ENCODE peak calls at places on chromosomes 3 and 15, in five cellular contexts. One of them, this sample, is unnamed. For H3K4me1, the result is how much of the 10 kb centered on the place peaks cover.

GRCh38 chr3:151960956-151961580 is 87.6 kb downstream of the SUCNR1 start:
- DNase-seq in H1: no peak
- DNase-seq in prostate gland: no peak
- DNase-seq in GM23338: no peak
- DNase-seq in stomach: no peak
- DNase-seq in this sample: no peak

GRCh38 chr3:13966302-13966701 is 86.4 kb upstream of the WNT7A start:
- DNase-seq in stomach: no peak
- DNase-seq in H1: no peak
- DNase-seq in GM23338: no peak
- DNase-seq in prostate gland: peak
- DNase-seq in this sample: no peak

GRCh38 chr3:124780767-124781485 is 50.7 kb downstream of the UMPS start:
- DNase-seq in GM23338: peak
- DNase-seq in H1: no peak
- DNase-seq in stomach: no peak
- DNase-seq in prostate gland: peak
- DNase-seq in this sample: no peak

GRCh38 chr3:124315215-124316033 is 323.5 kb upstream of the ROPN1 start:
- DNase-seq in GM23338: no peak
- DNase-seq in stomach: no peak
- DNase-seq in H1: no peak
- DNase-seq in prostate gland: no peak
- DNase-seq in this sample: no peak

GRCh38 chr3:117144832-117145231 is 435.3 kb downstream of the TUSC7 start:
- DNase-seq in GM23338: no peak
- DNase-seq in stomach: no peak
- DNase-seq in prostate gland: no peak
- DNase-seq in H1: no peak
- DNase-seq in this sample: no peak

GRCh38 chr15:49644364-49644794 is 23.5 kb downstream of the DTWD1 start:
- DNase-seq in GM23338: peak
- DNase-seq in prostate gland: no peak
- DNase-seq in stomach: no peak
- DNase-seq in H1: no peak
- DNase-seq in this sample: no peak

GRCh38 chr3:11021611-11022011 is 29.1 kb downstream of the SLC6A1 start:
- DNase-seq in prostate gland: no peak
- DNase-seq in H1: no peak
- DNase-seq in GM23338: peak
- DNase-seq in stomach: no peak
- DNase-seq in this sample: no peak

GRCh38 chr15:38876211-38876610 is 311.6 kb upstream of the RASGRP1 start:
- DNase-seq in H1: no peak
- DNase-seq in stomach: no peak
- DNase-seq in prostate gland: no peak
- DNase-seq in GM23338: no peak
- DNase-seq in this sample: no peak

GRCh38 chr15:36903922-36904479 is 196.3 kb downstream of the MEIS2 start:
- DNase-seq in prostate gland: peak
- DNase-seq in stomach: no peak
- DNase-seq in H1: no peak
- DNase-seq in GM23338: no peak
- DNase-seq in this sample: peak

GRCh38 chr15:37616215-37616614 is 318.2 kb upstream of the TMCO5A start:
- DNase-seq in GM23338: no peak
- DNase-seq in prostate gland: no peak
- DNase-seq in H1: no peak
- DNase-seq in stomach: no peak
- DNase-seq in this sample: no peak

GRCh38 chr15:30922469-30923311 is 19.0 kb downstream of the FAN1 start:
- DNase-seq in H1: peak
- DNase-seq in GM23338: peak
- DNase-seq in prostate gland: no peak
- DNase-seq in stomach: peak
- DNase-seq in this sample: no peak

GRCh38 chr3:189871384-189871783 is 240.2 kb downstream of the TP63 start:
- DNase-seq in GM23338: no peak
- DNase-seq in H1: no peak
- DNase-seq in stomach: no peak
- DNase-seq in prostate gland: no peak
- DNase-seq in this sample: no peak

GRCh38 chr3:179558742-179559364 is 3.9 kb upstream of the ACTL6A start:
- DNase-seq in prostate gland: peak
- DNase-seq in GM23338: peak
- DNase-seq in H1: no peak
- DNase-seq in stomach: peak
- DNase-seq in this sample: peak

GRCh38 chr3:25441234-25441856 is 13.3 kb downstream of the RARB start:
- DNase-seq in stomach: no peak
- DNase-seq in prostate gland: no peak
- DNase-seq in GM23338: peak
- DNase-seq in H1: no peak
- DNase-seq in this sample: no peak

GRCh38 chr3:176426371-176426770 is 770.9 kb downstream of the TBL1XR1 start:
- DNase-seq in H1: no peak
- DNase-seq in prostate gland: no peak
- DNase-seq in stomach: no peak
- DNase-seq in GM23338: no peak
- DNase-seq in this sample: no peak

GRCh38 chr3:64974401-64974800 is 286.6 kb upstream of the ADAMTS9 start:
- DNase-seq in GM23338: no peak
- DNase-seq in prostate gland: no peak
- DNase-seq in H1: no peak
- DNase-seq in stomach: no peak
- DNase-seq in this sample: no peak

GRCh38 chr3:175149675-175150074 is 290.5 kb downstream of the NAALADL2 start:
- DNase-seq in prostate gland: no peak
- DNase-seq in stomach: peak
- DNase-seq in H1: no peak
- DNase-seq in GM23338: no peak
- DNase-seq in this sample: no peak

GRCh38 chr3:177676947-177677587 is 479.8 kb upstream of the TBL1XR1 start:
- DNase-seq in H1: no peak
- DNase-seq in GM23338: no peak
- DNase-seq in stomach: no peak
- DNase-seq in prostate gland: no peak
- DNase-seq in this sample: no peak

GRCh38 chr15:82802497-82802896 is 3.4 kb downstream of the FSD2 start:
- DNase-seq in stomach: no peak
- DNase-seq in H1: no peak
- DNase-seq in prostate gland: no peak
- DNase-seq in GM23338: no peak
- DNase-seq in this sample: no peak

GRCh38 chr15:82798104-82798503 is 7.8 kb downstream of the FSD2 start:
- DNase-seq in prostate gland: no peak
- DNase-seq in GM23338: no peak
- DNase-seq in H1: no peak
- DNase-seq in stomach: no peak
- DNase-seq in this sample: no peak

GRCh38 chr15:82804575-82804949 is 1.3 kb downstream of the FSD2 start:
- DNase-seq in prostate gland: peak
- DNase-seq in GM23338: no peak
- DNase-seq in stomach: no peak
- DNase-seq in H1: no peak
- DNase-seq in this sample: no peak

GRCh38 chr15:82803793-82804574 is 1.9 kb downstream of the FSD2 start:
- DNase-seq in GM23338: no peak
- DNase-seq in stomach: no peak
- DNase-seq in prostate gland: no peak
- DNase-seq in H1: no peak
- DNase-seq in this sample: no peak

GRCh38 chr15:82799183-82799841 is 6.6 kb downstream of the FSD2 start:
- DNase-seq in H1: no peak
- DNase-seq in GM23338: no peak
- DNase-seq in prostate gland: no peak
- DNase-seq in stomach: no peak
- DNase-seq in this sample: no peak
- TF ChIP-seq POLR2AphosphoS5 in H1: no peak
- TF ChIP-seq POLR2AphosphoS5 in GM23338: no peak
- TF ChIP-seq POLR2AphosphoS5 in prostate gland: no peak
- TF ChIP-seq POLR2AphosphoS5 in stomach: no peak
- TF ChIP-seq POLR2AphosphoS5 in this sample: no peak

DNA sequence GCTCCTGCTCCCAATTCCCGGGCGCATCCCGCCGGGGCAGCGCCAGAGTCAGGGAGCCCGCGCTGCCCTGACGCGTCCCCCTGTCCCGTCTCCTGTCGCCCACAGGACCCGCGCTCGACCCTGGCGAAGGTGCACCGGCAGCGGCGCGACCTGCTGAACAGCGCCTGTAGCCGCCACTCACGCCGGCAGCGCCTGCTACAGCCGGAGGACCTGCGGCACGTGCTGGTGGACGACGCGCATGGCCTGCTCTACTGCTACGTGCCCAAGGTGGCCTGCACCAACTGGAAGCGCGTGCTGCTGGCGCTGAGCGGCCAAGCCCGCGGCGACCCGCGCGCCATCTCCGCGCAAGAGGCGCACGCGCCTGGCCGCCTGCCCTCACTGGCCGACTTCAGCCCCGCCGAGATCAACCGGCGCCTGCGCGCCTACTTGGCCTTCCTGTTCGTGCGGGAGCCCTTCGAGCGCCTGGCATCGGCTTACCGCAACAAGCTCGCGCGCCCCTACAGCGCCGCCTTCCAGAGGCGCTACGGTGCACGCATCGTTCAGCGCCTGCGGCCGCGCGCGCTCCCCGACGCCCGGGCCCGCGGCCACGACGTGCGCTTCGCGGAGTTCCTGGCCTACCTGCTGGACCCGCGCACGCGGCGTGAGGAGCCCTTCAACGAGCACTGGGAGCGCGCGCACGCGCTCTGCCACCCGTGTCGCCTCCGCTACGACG is 16.9 kb downstream of the C3orf22 start:
- DNase-seq in H1: no peak
- DNase-seq in prostate gland: no peak
- DNase-seq in GM23338: peak
- DNase-seq in stomach: peak
- DNase-seq in this sample: peak
- H3K4me1 ChIP-seq in H1: under half
- H3K4me1 ChIP-seq in prostate gland: under half
- H3K4me1 ChIP-seq in GM23338: under half
- H3K4me1 ChIP-seq in stomach: under half
- H3K4me1 ChIP-seq in this sample: under half

DNA sequence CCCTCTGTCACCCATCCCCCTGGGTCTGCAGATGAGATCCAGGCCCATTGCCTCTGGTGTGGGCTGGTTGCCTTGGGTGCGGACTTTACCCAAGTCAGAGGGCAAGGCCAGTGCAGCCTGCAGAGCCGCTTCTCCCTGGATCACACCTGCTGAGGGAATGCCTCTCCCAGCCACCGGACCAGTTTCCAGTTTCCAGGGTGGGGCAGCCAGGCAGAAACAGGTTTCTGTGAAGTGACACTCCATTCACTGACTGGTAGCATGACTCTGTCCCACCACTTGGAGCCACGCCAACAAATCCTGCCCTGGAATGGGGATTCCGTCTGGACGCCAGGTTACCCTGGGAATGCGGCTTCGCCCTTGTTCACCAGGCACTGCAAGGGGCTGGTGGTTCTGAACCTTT is 30.0 kb downstream of the PAQR5 start:
- DNase-seq in stomach: no peak
- DNase-seq in H1: no peak
- DNase-seq in GM23338: no peak
- DNase-seq in prostate gland: no peak
- DNase-seq in this sample: no peak
- TF ChIP-seq POLR2AphosphoS5 in stomach: no peak
- TF ChIP-seq POLR2AphosphoS5 in H1: no peak
- TF ChIP-seq POLR2AphosphoS5 in GM23338: no peak
- TF ChIP-seq POLR2AphosphoS5 in prostate gland: no peak
- TF ChIP-seq POLR2AphosphoS5 in this sample: no peak

DNA sequence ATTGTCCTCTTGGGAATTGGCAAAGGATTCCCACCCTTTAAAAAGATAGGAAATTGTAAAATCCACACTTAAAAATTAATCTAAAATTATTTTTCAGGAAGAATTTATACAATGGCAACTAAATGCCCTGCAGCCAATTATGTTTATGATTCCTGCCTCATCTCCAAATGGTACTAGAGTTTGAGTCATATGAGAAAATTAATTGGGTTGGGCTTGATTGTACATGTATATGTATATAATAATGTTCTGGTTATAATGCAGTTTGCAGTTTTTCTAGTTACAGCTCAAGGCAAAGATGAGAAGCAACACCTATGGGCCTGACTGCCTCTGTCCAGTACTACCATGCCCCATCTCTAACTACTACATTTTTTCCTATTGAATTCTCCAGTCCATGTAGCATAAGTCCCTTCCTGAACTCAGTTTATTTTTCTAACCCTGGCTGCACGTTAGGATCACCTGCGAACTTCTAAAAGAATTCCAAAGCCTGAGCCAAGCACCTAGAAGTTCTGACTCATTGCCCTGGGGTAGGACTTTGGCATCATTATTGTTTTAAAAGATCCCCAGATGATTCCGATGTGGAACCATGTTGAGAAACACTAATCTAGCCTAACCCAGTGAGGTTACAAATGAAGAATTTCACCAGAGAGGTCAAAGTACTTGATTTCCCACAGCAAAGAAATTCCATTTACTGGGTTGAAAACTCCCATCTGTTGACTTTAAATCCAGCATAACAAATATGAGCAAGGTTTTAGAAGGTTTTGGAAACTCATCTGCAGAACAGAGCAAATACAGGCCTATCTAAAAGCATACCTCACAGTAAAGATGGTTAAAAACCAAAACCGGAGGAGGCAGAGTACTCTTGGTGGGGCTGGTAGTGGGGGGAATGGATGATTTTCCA is 19.4 kb downstream of the TGFBR2 start:
- DNase-seq in prostate gland: no peak
- DNase-seq in H1: no peak
- DNase-seq in GM23338: no peak
- DNase-seq in stomach: no peak
- DNase-seq in this sample: no peak
- H3K4me1 ChIP-seq in prostate gland: under half
- H3K4me1 ChIP-seq in H1: under half
- H3K4me1 ChIP-seq in GM23338: under half
- H3K4me1 ChIP-seq in stomach: half or more
- H3K4me1 ChIP-seq in this sample: under half

This sample was measured in breast epithelium.